ENCODE peak calls at places on chromosomes 16 and 17, in five cellular contexts. Q is fibroblast of lung, W is activated T-helper 1 cell treated with Interleukin-2 at 50 U/mL for 16 hours, A is cerebellar nuclear complex, G is caudate nucleus. P is an unnamed sample.

GRCh38 chr16:11155284-11155806 is 100.7 kb downstream of the SOCS1 start:
- DNase-seq in A (no peak), Q (peak), W (no peak), G (no peak), P (no peak)

GRCh38 chr17:82583720-82584234 is 64.2 kb downstream of the FOXK2 start:
- DNase-seq in W (peak), G (no peak), A (no peak), Q (no peak), P (no peak)

GRCh38 chr16:66408181-66409048 is 18.7 kb upstream of the BEAN1 start:
- DNase-seq in G (no peak), Q (peak), W (no peak), A (no peak), P (no peak)

GRCh38 chr17:12395733-12396354 is 269.8 kb upstream of the MYOCD start:
- DNase-seq in W (no peak), Q (no peak), G (no peak), A (no peak), P (no peak)

GRCh38 chr17:67629963-67630320 is 87.8 kb upstream of the NOL11 start:
- DNase-seq in W (no peak), G (no peak), A (no peak), Q (peak), P (no peak)

GRCh38 chr16:27918755-27919154 is 144.8 kb downstream of the GSG1L start:
- DNase-seq in A (no peak), W (no peak), G (no peak), Q (peak), P (no peak)

GRCh38 chr17:34252138-34252889 is 2.8 kb upstream of the CCL2 start:
- DNase-seq in Q (peak), W (no peak), G (no peak), A (no peak), P (no peak)

GRCh38 chr16:81478876-81479496 is 34.4 kb downstream of the CMIP start:
- DNase-seq in Q (no peak), W (no peak), G (no peak), A (no peak), P (no peak)

GRCh38 chr17:48961516-48962233 is 6.7 kb downstream of the GIP start:
- DNase-seq in G (no peak), Q (peak), A (no peak), W (no peak), P (no peak)

GRCh38 chr17:81593105-81593871 is 41.1 kb upstream of the FAAP100 start:
- DNase-seq in A (no peak), W (no peak), G (no peak), Q (no peak), P (no peak)

GRCh38 chr17:57823469-57824401 is 26.1 kb downstream of the MRPS23 start:
- DNase-seq in Q (peak), G (no peak), A (no peak), W (no peak), P (no peak)

GRCh38 chr16:87325480-87325879 is 8.3 kb upstream of the C16orf95 start:
- DNase-seq in A (no peak), W (no peak), Q (no peak), G (no peak), P (no peak)